ENCODE peak calls at places on chromosome 18, in nine cellular contexts. N is dorsolateral prefrontal cortex, C is tibial nerve, Z is choroid plexus epithelial cell, K is uterus, O is MM.1S, G is stomach, Y is fibroblast of mammary gland, E is HFF-Myc. V is an unnamed sample.

GRCh38 chr18:42936289-42936688 is 179.2 kb downstream of the RIT2 start:
- DNase-seq in Y (no peak), O (peak), N (no peak), C (no peak), Z (no peak), E (no peak), G (no peak), K (no peak), V (no peak)

GRCh38 chr18:75830848-75831247 is 403.3 kb upstream of the SMIM21 start:
- DNase-seq in Y (no peak), E (no peak), C (no peak), Z (no peak), O (no peak), K (no peak), G (no peak), N (no peak), V (no peak)

GRCh38 chr18:35999925-36000324 is 27.4 kb downstream of the RMP24 start:
- DNase-seq in G (no peak), N (no peak), Y (peak), Z (peak), K (no peak), O (no peak), C (no peak), E (no peak), V (no peak)

GRCh38 chr18:47975105-47975504 is 44.6 kb upstream of the SMAD2 start:
- DNase-seq in O (no peak), Z (no peak), C (no peak), K (no peak), Y (no peak), G (no peak), N (no peak), E (no peak), V (no peak)

GRCh38 chr18:40867452-40867851 is 1087.6 kb upstream of the PIK3C3 start:
- DNase-seq in G (no peak), Y (peak), K (no peak), O (no peak), C (no peak), Z (peak), E (peak), N (no peak), V (no peak)

GRCh38 chr18:36672437-36673344 is 156.1 kb downstream of the TPGS2 start:
- DNase-seq in Y (peak), E (no peak), Z (peak), C (no peak), O (peak), K (no peak), N (no peak), G (no peak), V (no peak)

GRCh38 chr18:48539406-48540328 is 836 bp downstream of the CTIF start:
- DNase-seq in Z (peak), K (peak), Y (peak), C (peak), G (peak), O (peak), E (no peak), N (peak), V (peak)

GRCh38 chr18:62399781-62400308 is 74.7 kb downstream of the TNFRSF11A start:
- DNase-seq in O (no peak), K (no peak), N (no peak), G (no peak), C (no peak), Y (no peak), E (no peak), Z (peak), V (no peak)

GRCh38 chr18:42268793-42269192 is 313.8 kb downstream of the PIK3C3 start:
- DNase-seq in Z (no peak), K (no peak), G (no peak), E (no peak), N (no peak), C (no peak), Y (no peak), O (no peak), V (no peak)

GRCh38 chr18:250685-251084 is 17.2 kb downstream of the THOC1 start:
- DNase-seq in N (no peak), K (no peak), Z (peak), E (no peak), O (no peak), Y (peak), C (no peak), G (no peak), V (no peak)

GRCh38 chr18:48990497-48991298 is 39.9 kb upstream of the SMAD7 start:
- DNase-seq in Z (peak), E (no peak), C (no peak), G (no peak), Y (peak), K (no peak), N (no peak), O (no peak), V (no peak)

GRCh38 chr18:37175727-37176126 is 346.8 kb downstream of the KIAA1328 start:
- DNase-seq in G (no peak), C (no peak), E (no peak), Z (no peak), K (no peak), Y (no peak), O (no peak), N (no peak), V (no peak)

GRCh38 chr18:26546875-26547301 is 1.5 kb downstream of the KCTD1 start:
- DNase-seq in K (peak), E (no peak), Z (no peak), Y (no peak), O (no peak), G (no peak), C (no peak), N (no peak), V (no peak)

GRCh38 chr18:39962546-39962945 is 1992.5 kb upstream of the PIK3C3 start:
- DNase-seq in K (no peak), N (no peak), Z (no peak), O (no peak), Y (no peak), G (no peak), E (no peak), C (no peak), V (no peak)

GRCh38 chr18:49112031-49112430 is 161.3 kb upstream of the SMAD7 start:
- DNase-seq in C (no peak), K (no peak), O (no peak), G (no peak), E (no peak), N (no peak), Y (no peak), Z (peak), V (no peak)

GRCh38 chr18:41690332-41691110 is 264.5 kb upstream of the PIK3C3 start:
- DNase-seq in K (no peak), Y (no peak), E (no peak), N (no peak), O (no peak), G (no peak), C (no peak), Z (peak), V (no peak)

DNA sequence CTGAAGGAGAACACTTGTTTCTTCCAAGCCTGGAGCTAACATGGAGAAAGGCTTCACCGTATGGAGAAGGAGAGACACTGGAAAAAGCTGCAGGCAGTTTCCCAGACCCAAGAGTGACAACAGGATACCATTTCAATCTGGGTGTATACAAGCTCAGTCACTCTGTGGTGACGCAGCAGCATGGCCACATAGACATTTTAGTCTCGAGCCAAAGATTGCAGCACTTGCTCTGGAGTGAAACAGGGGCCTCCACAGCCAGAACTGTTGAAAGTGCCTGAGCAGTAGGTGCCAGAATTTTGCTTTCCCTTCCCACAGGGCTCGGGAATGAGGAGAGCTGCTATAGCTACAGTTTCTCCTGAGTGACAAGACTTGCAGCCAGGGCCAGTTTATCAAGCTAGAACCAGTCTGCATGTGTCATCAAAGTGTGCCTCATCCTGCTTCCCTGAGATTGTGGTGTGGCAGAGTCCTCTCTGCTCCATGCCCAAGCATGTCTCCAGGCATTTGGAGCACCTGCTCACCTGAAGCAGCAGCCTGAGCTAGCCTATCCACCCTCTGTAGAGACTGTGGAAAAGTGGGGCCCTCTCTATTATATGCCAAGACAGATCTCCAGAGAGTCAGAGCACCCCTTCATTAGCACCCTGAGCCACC is 234.6 kb upstream of the CDH19 start:
- DNase-seq in Y (no peak), K (no peak), G (no peak), N (no peak), E (no peak), C (no peak), Z (no peak), O (no peak), V (no peak)
- TF ChIP-seq CTCF in Y (no peak), K (no peak), G (no peak), N (no peak), E (no peak), C (no peak), Z (no peak), O (no peak), V (no peak)

DNA sequence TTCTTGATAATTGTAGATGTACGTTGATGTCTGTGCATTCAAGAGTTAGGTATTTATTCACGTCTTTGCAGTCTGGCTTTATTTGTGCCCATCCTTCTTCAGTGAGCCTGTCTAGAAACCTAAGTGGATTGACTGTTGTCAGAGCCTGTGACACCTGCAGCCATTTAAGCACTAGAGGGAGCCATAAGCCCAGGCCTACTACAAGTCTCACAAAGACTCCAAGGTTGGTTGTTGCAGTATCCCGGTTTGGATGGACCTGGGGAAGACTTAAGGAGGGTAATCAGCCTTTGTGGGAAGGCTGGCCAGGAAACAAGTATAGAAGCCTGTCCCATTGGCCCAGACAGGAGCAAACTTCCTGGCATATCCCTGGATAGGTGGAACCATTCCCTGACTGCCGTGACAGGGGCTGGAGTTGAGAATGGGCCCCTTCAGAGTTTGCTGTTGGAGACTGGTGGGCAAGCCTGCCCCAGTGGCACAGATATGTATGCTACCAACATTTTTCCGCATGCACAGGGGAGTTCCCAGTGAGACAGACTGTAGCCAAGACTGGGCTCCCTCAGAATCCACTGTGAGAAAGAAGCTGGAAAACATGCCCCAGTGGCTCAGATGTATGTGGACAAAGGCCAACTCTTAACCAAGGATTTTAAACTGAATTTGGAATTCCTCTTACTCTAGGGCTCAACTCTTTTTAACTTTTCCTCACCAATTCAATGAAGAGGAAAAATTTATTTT is 9.3 kb upstream of the LRRC30 start:
- DNase-seq in N (no peak), C (no peak), E (peak), K (no peak), Z (peak), O (peak), G (no peak), Y (peak), V (no peak)
- TF ChIP-seq CTCF in N (peak), C (no peak), E (peak), K (no peak), Z (peak), O (peak), G (no peak), Y (peak), V (peak)

DNA sequence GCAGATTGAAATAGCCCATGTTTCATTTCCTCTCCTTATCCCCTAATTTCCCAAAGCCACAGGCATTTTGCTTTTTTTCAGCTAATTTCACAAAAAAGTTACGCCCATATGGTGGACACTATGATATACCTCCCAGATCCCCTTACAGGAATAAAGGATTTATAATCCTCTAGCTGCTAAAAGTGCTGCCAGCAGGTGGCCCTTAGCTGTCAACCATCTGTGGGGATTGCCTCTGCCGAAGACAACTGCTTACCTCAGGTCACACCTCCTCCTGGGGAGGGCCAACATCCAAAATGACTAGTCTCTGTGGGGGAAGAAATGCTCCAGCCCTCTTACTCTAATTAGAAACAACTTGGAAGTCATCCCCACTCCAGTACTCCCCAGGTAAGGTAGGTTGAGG is 61.0 kb upstream of the EPB41L3 start:
- DNase-seq in G (no peak), O (no peak), N (no peak), K (no peak), Z (peak), C (no peak), E (no peak), Y (no peak), V (no peak)
- TF ChIP-seq CTCF in G (no peak), O (peak), N (no peak), K (no peak), Z (peak), C (peak), E (no peak), Y (peak), V (no peak)

DNA sequence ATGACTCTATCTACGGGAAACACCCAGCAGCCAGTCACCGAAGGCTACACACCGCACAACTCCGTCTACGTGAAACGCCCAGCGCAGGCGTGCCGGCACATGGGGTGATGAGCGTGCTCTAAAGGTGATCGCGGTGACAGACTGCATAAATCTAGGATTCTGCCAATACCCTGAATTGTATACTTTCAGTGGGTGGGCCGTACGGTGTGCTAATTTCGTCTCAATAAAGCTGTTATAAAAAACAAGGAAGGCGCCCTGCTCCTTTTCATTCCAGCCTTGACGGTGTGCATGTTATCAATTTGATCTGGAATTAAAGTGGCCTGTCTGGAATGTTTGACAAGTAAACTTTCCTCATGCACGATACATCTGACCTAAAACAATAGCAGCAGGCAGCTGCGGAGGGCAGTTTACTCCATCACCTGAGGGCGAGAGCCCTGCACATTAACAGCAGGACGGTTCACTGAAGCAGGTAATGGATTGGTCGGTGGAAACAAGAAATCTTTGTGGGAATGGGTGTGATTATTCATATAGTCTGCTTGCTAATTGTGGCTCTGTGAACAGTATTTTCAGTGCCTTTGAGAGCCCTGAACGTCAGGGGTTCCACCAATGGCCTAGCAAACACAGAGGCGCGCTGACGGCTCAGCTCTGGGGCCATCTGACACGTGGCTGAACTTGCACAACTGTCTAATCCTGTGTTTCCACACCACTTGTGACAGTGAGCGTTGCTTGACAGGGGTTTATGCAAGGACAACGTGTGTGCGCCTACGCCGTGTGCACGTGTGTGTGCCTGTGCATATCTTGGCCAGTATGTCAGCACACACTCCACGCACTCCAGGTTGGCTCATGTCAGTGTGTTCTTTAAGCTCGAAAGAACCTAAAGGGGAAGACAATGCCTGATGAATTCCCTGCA is 86.0 kb upstream of the SALL3 start:
- DNase-seq in Y (no peak), C (no peak), E (no peak), Z (no peak), K (no peak), G (no peak), O (no peak), N (no peak), V (no peak)
- TF ChIP-seq CTCF in Y (no peak), C (no peak), E (no peak), Z (no peak), K (no peak), G (no peak), O (no peak), N (no peak), V (no peak)

GRCh38 chr18:57709335-57709734 is 87.7 kb upstream of the NARS1 start:
- DNase-seq in Y (no peak), N (no peak), C (no peak), K (no peak), G (no peak), Z (no peak), E (no peak), O (no peak), V (no peak)

GRCh38 chr18:57705861-57706590 is 84.4 kb upstream of the NARS1 start:
- DNase-seq in E (no peak), O (no peak), C (no peak), G (no peak), Y (no peak), K (no peak), Z (no peak), N (no peak), V (no peak)

GRCh38 chr18:57710226-57710625 is 88.6 kb upstream of the NARS1 start:
- DNase-seq in Z (no peak), K (no peak), G (no peak), O (no peak), N (no peak), E (no peak), C (no peak), Y (no peak), V (no peak)

GRCh38 chr18:57708288-57708687 is 86.7 kb upstream of the NARS1 start:
- DNase-seq in Z (no peak), O (no peak), Y (no peak), G (no peak), C (no peak), N (no peak), E (no peak), K (no peak), V (no peak)

DNA sequence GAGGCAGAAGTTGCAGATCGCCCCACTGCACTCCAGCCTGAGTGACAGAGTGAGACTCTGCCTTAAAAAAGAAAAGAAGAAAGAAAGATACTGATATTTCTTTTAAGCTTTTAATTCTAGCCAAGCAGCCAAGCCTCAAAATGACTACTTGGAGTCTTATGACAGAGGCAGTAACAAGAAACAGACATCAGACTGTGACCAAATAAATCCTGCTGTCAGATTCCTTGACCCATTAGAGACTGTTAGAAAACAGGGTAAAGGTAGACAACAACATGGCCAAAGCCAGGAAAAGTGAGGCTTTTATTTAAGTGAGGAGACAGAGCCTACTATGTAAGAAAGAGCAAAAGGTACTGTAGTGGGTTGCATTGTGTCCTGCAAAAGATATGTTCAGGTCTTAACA is 83.4 kb upstream of the NARS1 start:
- DNase-seq in E (no peak), G (no peak), Y (no peak), Z (no peak), O (no peak), N (no peak), K (no peak), C (no peak), V (no peak)
- TF ChIP-seq CTCF in E (no peak), G (no peak), Y (no peak), Z (no peak), O (no peak), N (no peak), K (no peak), C (no peak), V (no peak)

GRCh38 chr18:52670903-52671302 is 330.9 kb downstream of the DCC start:
- DNase-seq in Y (peak), G (no peak), C (no peak), E (no peak), O (peak), Z (peak), K (no peak), N (no peak), V (peak)
- TF ChIP-seq CTCF in Y (no peak), G (no peak), C (no peak), E (no peak), O (peak), Z (peak), K (no peak), N (peak), V (peak)

DNA sequence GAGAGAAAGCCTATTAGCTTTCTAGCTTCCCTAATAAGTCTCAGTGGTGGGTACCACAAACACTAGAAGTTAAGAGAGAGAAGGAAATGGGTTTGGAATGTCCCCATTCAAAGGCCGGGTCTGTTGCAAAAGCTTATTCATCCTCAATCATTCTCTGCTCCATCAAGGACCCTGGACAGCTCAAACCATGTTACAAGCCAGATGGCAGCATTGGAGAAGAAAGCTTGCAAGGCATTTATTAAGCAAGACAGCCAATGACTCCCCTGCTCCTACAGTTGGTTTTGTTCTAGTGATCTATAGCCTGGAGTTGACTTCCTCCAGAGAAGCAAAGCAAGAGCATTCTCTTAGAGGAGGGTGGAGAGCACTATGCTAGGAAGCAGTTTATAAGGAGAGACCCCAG is 86.9 kb upstream of the LMAN1 start:
- DNase-seq in Z (peak), K (no peak), G (no peak), N (no peak), E (no peak), C (no peak), Y (peak), O (no peak), V (no peak)
- TF ChIP-seq CTCF in Z (peak), K (no peak), G (no peak), N (no peak), E (no peak), C (no peak), Y (no peak), O (no peak), V (no peak)

DNA sequence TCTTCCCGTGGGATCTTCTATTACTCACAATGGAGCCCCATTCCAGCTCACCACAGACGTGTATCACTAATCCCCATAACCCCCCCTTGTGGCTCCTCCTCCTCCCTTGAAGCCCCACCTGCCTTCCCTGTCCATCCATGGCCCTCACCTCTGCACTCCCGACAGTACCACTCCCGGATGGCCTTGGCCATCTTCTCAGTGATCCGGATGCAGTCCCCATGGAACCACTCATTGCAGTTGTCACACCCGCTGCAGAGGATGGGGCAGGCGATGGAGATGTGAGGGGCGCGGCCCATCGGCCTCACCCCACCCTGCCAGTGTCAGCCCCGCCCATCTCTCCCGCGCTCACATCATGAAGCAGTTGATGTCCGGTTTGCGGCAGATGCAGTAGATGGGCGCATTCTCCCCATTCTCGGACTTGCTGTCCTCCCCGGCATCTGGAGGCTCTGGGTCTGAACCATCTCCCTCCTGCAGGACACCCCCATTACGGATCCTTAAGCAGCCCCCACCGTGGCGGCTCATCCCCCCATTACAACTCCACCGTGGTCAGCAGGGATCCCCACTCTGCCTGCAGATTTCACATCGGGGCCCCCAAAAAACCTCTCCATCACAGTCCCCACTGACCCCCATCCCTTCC is 983 bp downstream of the CXXC1 start:
- DNase-seq in E (no peak), K (peak), O (no peak), Z (peak), Y (peak), N (no peak), G (no peak), C (peak), V (no peak)
- TF ChIP-seq CTCF in E (no peak), K (no peak), O (no peak), Z (no peak), Y (no peak), N (no peak), G (no peak), C (no peak), V (no peak)

V was measured in GM13977.